ENCODE peak calls at places on chromosomes 1 and 21, in four cellular contexts. One of them, this sample, is unnamed.

GRCh38 chr1:32111789-32112188 is 3.9 kb downstream of the KPNA6 start:
- DNase-seq in AG04450: no peak
- DNase-seq in PC-3: no peak
- DNase-seq in prostate gland: no peak
- DNase-seq in this sample: no peak

GRCh38 chr1:206135248-206135647 is 18.1 kb upstream of the AVPR1B start:
- DNase-seq in PC-3: no peak
- DNase-seq in AG04450: no peak
- DNase-seq in prostate gland: no peak
- DNase-seq in this sample: no peak

GRCh38 chr1:11706292-11706691 is 14.8 kb downstream of the DRAXIN start:
- DNase-seq in PC-3: no peak
- DNase-seq in prostate gland: no peak
- DNase-seq in AG04450: no peak
- DNase-seq in this sample: no peak

GRCh38 chr1:31705080-31705866 is 1.5 kb upstream of the COL16A1 start:
- DNase-seq in prostate gland: peak; percentile 19
- DNase-seq in PC-3: peak; percentile 49
- DNase-seq in AG04450: no peak
- DNase-seq in this sample: peak; percentile 42

GRCh38 chr1:184860985-184861754 is 106.5 kb upstream of the EDEM3 start:
- DNase-seq in prostate gland: no peak
- DNase-seq in AG04450: no peak
- DNase-seq in PC-3: no peak
- DNase-seq in this sample: no peak

GRCh38 chr1:71565831-71566230 is 485.0 kb upstream of the ZRANB2 start:
- DNase-seq in PC-3: no peak
- DNase-seq in prostate gland: no peak
- DNase-seq in AG04450: no peak
- DNase-seq in this sample: no peak

GRCh38 chr1:85683292-85684025 is 24.8 kb downstream of the ZNHIT6 start:
- DNase-seq in AG04450: no peak
- DNase-seq in prostate gland: no peak
- DNase-seq in PC-3: no peak
- DNase-seq in this sample: no peak

GRCh38 chr1:9589144-9589718 is 520 bp downstream of the TMEM201 start:
- DNase-seq in AG04450: no peak
- DNase-seq in PC-3: no peak
- DNase-seq in prostate gland: no peak
- DNase-seq in this sample: peak; percentile 8

GRCh38 chr1:61534847-61535246 is 190.1 kb downstream of the TM2D1 start:
- DNase-seq in AG04450: no peak
- DNase-seq in prostate gland: no peak
- DNase-seq in PC-3: peak; percentile 4
- DNase-seq in this sample: no peak

GRCh38 chr21:44954281-44954771 is 14.5 kb downstream of the SLX9 start:
- DNase-seq in prostate gland: no peak
- DNase-seq in AG04450: no peak
- DNase-seq in PC-3: no peak
- DNase-seq in this sample: no peak

GRCh38 chr1:48236716-48237470 is 14.4 kb downstream of the SLC5A9 start:
- DNase-seq in prostate gland: no peak
- DNase-seq in PC-3: peak; percentile 59
- DNase-seq in AG04450: no peak
- DNase-seq in this sample: peak; percentile 49

GRCh38 chr1:235207202-235207565 is 46.1 kb upstream of the RBM34 start:
- DNase-seq in prostate gland: no peak
- DNase-seq in AG04450: no peak
- DNase-seq in PC-3: no peak
- DNase-seq in this sample: no peak

GRCh38 chr1:65992160-65993046 is 199.7 kb downstream of the PDE4B start:
- DNase-seq in prostate gland: no peak
- DNase-seq in PC-3: peak; percentile 4
- DNase-seq in AG04450: no peak
- DNase-seq in this sample: no peak
- TF ChIP-seq CTCF in prostate gland: no peak
- TF ChIP-seq CTCF in PC-3: no peak
- TF ChIP-seq CTCF in AG04450: peak; percentile 8
- TF ChIP-seq CTCF in this sample: no peak

GRCh38 chr1:19080715-19081114 is 124.2 kb upstream of the IFFO2 start:
- DNase-seq in PC-3: no peak
- DNase-seq in AG04450: no peak
- DNase-seq in prostate gland: no peak
- DNase-seq in this sample: no peak
- H3K4me3 ChIP-seq in PC-3: no peak overlapping the region
- H3K4me3 ChIP-seq in AG04450: no peak overlapping the region
- H3K4me3 ChIP-seq in prostate gland: no peak overlapping the region
- H3K4me3 ChIP-seq in this sample: no peak overlapping the region

GRCh38 chr21:29164330-29164942 is 34.0 kb downstream of the MAP3K7CL start:
- DNase-seq in prostate gland: no peak
- DNase-seq in PC-3: peak; percentile 86
- DNase-seq in AG04450: no peak
- DNase-seq in this sample: peak; percentile 78
- TF ChIP-seq CTCF in prostate gland: peak; percentile 50
- TF ChIP-seq CTCF in PC-3: peak; percentile 95
- TF ChIP-seq CTCF in AG04450: peak; percentile 85
- TF ChIP-seq CTCF in this sample: peak; percentile 69

GRCh38 chr1:76210130-76210529 is 135.6 kb downstream of the ST6GALNAC3 start:
- DNase-seq in PC-3: no peak
- DNase-seq in AG04450: no peak
- DNase-seq in prostate gland: no peak
- DNase-seq in this sample: no peak

GRCh38 chr1:76209648-76210047 is 135.1 kb downstream of the ST6GALNAC3 start:
- DNase-seq in prostate gland: no peak
- DNase-seq in AG04450: no peak
- DNase-seq in PC-3: no peak
- DNase-seq in this sample: no peak

DNA sequence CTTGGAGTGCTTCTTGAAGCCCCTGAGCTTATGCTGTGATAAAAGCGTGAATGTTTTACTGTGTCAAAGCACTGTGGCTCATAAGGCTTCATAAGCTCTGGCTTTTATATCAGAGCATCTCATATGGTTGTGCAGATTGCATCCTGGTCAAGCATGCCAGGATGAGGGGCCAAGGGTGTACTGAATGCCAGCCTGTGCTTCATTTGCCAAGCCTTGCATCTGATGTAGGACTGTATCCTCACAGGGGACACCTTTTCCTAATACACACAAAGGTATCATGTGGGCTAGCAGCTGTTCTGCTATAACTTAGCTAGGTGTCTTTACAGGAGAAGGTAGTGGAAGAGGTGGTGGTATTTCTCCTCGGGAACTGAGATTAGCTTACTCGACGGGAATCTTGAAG is 134.7 kb downstream of the ST6GALNAC3 start:
- DNase-seq in PC-3: no peak
- DNase-seq in AG04450: no peak
- DNase-seq in prostate gland: no peak
- DNase-seq in this sample: no peak
- H3K4me3 ChIP-seq in PC-3: no peak overlapping the region
- H3K4me3 ChIP-seq in AG04450: no peak overlapping the region
- H3K4me3 ChIP-seq in prostate gland: no peak overlapping the region
- H3K4me3 ChIP-seq in this sample: no peak overlapping the region